ENCODE peak calls at places on chromosomes 11 and 22, in nine cellular contexts. One of them, this sample, is unnamed.
A peak's percentile ranks its signal among the peaks of the same experiment; 100 is the strongest.

GRCh38 chr11:6345356-6345755 is 25.1 kb upstream of the CAVIN3 start:
- DNase-seq in mucosa of descending colon: no peak
- DNase-seq in lower lobe of right lung: no peak
- DNase-seq in cardiac muscle cell: no peak
- DNase-seq in body of pancreas: no peak
- DNase-seq in GM23248: peak; percentile 4
- DNase-seq in fibroblast of pulmonary artery: no peak
- DNase-seq in uterus: no peak
- DNase-seq in effector memory CD4-positive, alpha-beta T cell: no peak
- DNase-seq in this sample: no peak

GRCh38 chr22:50089231-50090140 is at the start of gene MOV10L1:
- DNase-seq in mucosa of descending colon: no peak
- DNase-seq in lower lobe of right lung: no peak
- DNase-seq in cardiac muscle cell: no peak
- DNase-seq in body of pancreas: no peak
- DNase-seq in GM23248: peak; percentile 30
- DNase-seq in fibroblast of pulmonary artery: peak; percentile 43
- DNase-seq in uterus: no peak
- DNase-seq in effector memory CD4-positive, alpha-beta T cell: peak; percentile 18
- DNase-seq in this sample: no peak

GRCh38 chr11:17597770-17598169 is 50.7 kb downstream of the OTOG start:
- DNase-seq in mucosa of descending colon: no peak
- DNase-seq in lower lobe of right lung: no peak
- DNase-seq in cardiac muscle cell: no peak
- DNase-seq in body of pancreas: no peak
- DNase-seq in GM23248: no peak
- DNase-seq in fibroblast of pulmonary artery: no peak
- DNase-seq in uterus: peak; percentile 12
- DNase-seq in effector memory CD4-positive, alpha-beta T cell: no peak
- DNase-seq in this sample: no peak

GRCh38 chr11:60305906-60306619 is 21.0 kb upstream of the MS4A6E start:
- DNase-seq in mucosa of descending colon: no peak
- DNase-seq in lower lobe of right lung: no peak
- DNase-seq in cardiac muscle cell: no peak
- DNase-seq in body of pancreas: no peak
- DNase-seq in GM23248: peak; percentile 11
- DNase-seq in fibroblast of pulmonary artery: peak; percentile 0
- DNase-seq in uterus: no peak
- DNase-seq in effector memory CD4-positive, alpha-beta T cell: no peak
- DNase-seq in this sample: no peak

GRCh38 chr11:15884792-15885540 is 471.4 kb downstream of the SOX6 start:
- DNase-seq in mucosa of descending colon: no peak
- DNase-seq in lower lobe of right lung: no peak
- DNase-seq in cardiac muscle cell: no peak
- DNase-seq in body of pancreas: no peak
- DNase-seq in GM23248: no peak
- DNase-seq in fibroblast of pulmonary artery: no peak
- DNase-seq in uterus: no peak
- DNase-seq in effector memory CD4-positive, alpha-beta T cell: no peak
- DNase-seq in this sample: no peak

GRCh38 chr11:79113099-79113498 is 327.7 kb downstream of the TENM4 start:
- DNase-seq in mucosa of descending colon: no peak
- DNase-seq in lower lobe of right lung: no peak
- DNase-seq in cardiac muscle cell: no peak
- DNase-seq in body of pancreas: no peak
- DNase-seq in GM23248: no peak
- DNase-seq in fibroblast of pulmonary artery: peak; percentile 51
- DNase-seq in uterus: no peak
- DNase-seq in effector memory CD4-positive, alpha-beta T cell: no peak
- DNase-seq in this sample: no peak

GRCh38 chr22:37421468-37421877 is 5.8 kb downstream of the ELFN2 start:
- DNase-seq in mucosa of descending colon: no peak
- DNase-seq in lower lobe of right lung: no peak
- DNase-seq in cardiac muscle cell: no peak
- DNase-seq in body of pancreas: no peak
- DNase-seq in GM23248: no peak
- DNase-seq in fibroblast of pulmonary artery: no peak
- DNase-seq in uterus: no peak
- DNase-seq in effector memory CD4-positive, alpha-beta T cell: no peak
- DNase-seq in this sample: no peak

GRCh38 chr11:128026596-128026995 is 560.8 kb downstream of the ETS1 start:
- DNase-seq in mucosa of descending colon: no peak
- DNase-seq in lower lobe of right lung: no peak
- DNase-seq in cardiac muscle cell: no peak
- DNase-seq in body of pancreas: no peak
- DNase-seq in GM23248: peak; percentile 99
- DNase-seq in fibroblast of pulmonary artery: peak; percentile 99
- DNase-seq in uterus: no peak
- DNase-seq in effector memory CD4-positive, alpha-beta T cell: no peak
- DNase-seq in this sample: peak; percentile 91

GRCh38 chr11:1854132-1854948 is 1.5 kb downstream of the LSP1 start:
- DNase-seq in mucosa of descending colon: no peak
- DNase-seq in lower lobe of right lung: no peak
- DNase-seq in cardiac muscle cell: no peak
- DNase-seq in body of pancreas: no peak
- DNase-seq in GM23248: no peak
- DNase-seq in fibroblast of pulmonary artery: no peak
- DNase-seq in uterus: no peak
- DNase-seq in effector memory CD4-positive, alpha-beta T cell: no peak
- DNase-seq in this sample: no peak

GRCh38 chr11:747176-748006 is at the start of gene TALDO1:
- DNase-seq in mucosa of descending colon: peak; percentile 91
- DNase-seq in lower lobe of right lung: peak; percentile 96
- DNase-seq in cardiac muscle cell: peak; percentile 96
- DNase-seq in body of pancreas: peak; percentile 96
- DNase-seq in GM23248: peak; percentile 97
- DNase-seq in fibroblast of pulmonary artery: peak; percentile 80
- DNase-seq in uterus: peak; percentile 86
- DNase-seq in effector memory CD4-positive, alpha-beta T cell: peak; percentile 78
- DNase-seq in this sample: no peak

GRCh38 chr11:46348986-46349401 is 1.7 kb downstream of the DGKZ start:
- DNase-seq in mucosa of descending colon: peak; percentile 40
- DNase-seq in lower lobe of right lung: no peak
- DNase-seq in cardiac muscle cell: no peak
- DNase-seq in body of pancreas: no peak
- DNase-seq in GM23248: no peak
- DNase-seq in fibroblast of pulmonary artery: no peak
- DNase-seq in uterus: no peak
- DNase-seq in effector memory CD4-positive, alpha-beta T cell: peak; percentile 38
- DNase-seq in this sample: no peak
- H3K4me3 ChIP-seq in mucosa of descending colon: no peak overlapping the region
- H3K4me3 ChIP-seq in lower lobe of right lung: peak overlapping the region; percentile 75
- H3K4me3 ChIP-seq in cardiac muscle cell: no peak overlapping the region
- H3K4me3 ChIP-seq in body of pancreas: no peak overlapping the region
- H3K4me3 ChIP-seq in GM23248: peak overlapping the region; percentile 78
- H3K4me3 ChIP-seq in fibroblast of pulmonary artery: no peak overlapping the region
- H3K4me3 ChIP-seq in uterus: no peak overlapping the region
- H3K4me3 ChIP-seq in effector memory CD4-positive, alpha-beta T cell: peak overlapping the region; percentile 67
- H3K4me3 ChIP-seq in this sample: no peak overlapping the region

DNA sequence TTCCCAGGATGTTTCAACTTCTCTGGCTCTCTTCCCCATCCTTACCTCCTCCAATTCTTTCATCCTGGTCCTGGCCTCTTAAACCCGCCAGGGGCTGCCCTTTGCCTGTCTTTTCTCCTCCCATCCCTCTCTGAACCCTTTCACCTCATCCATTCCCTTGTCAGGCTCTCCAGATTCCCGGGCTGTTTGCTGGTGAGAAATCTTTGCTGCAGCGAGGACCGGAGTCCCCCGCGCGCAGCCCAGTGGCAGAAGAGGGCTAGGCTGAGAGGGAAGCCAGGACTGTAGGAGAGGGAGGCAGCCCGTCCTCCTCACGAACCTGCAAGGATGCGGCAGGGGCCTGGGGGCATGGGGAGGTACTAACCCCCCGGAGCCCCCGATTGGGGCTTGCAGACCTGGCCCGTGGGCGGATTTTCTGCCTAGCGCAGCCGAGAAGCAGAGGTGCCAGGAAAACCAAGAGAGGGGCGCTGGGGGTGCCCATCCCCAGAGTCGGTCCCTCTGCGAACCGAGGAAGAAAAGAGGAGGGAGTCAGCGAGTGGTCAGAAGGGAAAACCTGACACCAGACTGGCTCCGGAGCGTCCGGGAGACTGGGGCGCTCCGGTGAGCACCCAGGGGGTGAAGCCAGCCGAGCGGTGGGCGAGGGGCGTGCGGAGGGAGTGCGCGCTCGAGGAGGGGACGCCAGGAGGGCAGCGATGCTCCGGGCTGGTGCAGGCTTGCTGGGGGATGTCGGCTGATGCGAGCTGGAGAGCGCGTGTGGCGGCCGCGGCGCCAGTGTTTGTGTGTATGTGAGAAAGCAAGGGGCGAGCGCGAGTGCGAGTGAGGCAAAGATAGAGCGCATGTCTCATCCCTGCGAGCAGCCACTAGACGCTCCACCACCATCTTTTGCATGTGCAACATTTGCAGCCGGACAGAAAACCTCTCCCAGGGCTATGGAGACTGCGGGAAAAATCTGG is at the start of gene GRIA4:
- DNase-seq in mucosa of descending colon: peak; percentile 15
- DNase-seq in lower lobe of right lung: peak; percentile 45
- DNase-seq in cardiac muscle cell: peak; percentile 76
- DNase-seq in body of pancreas: peak; percentile 34
- DNase-seq in GM23248: peak; percentile 65
- DNase-seq in fibroblast of pulmonary artery: peak; percentile 46
- DNase-seq in uterus: no peak
- DNase-seq in effector memory CD4-positive, alpha-beta T cell: no peak
- DNase-seq in this sample: no peak
- H3K4me3 ChIP-seq in mucosa of descending colon: no peak within 1 kb of the TSS
- H3K4me3 ChIP-seq in lower lobe of right lung: peak within 1 kb of the TSS; percentile 43
- H3K4me3 ChIP-seq in cardiac muscle cell: peak within 1 kb of the TSS; percentile 71
- H3K4me3 ChIP-seq in body of pancreas: no peak within 1 kb of the TSS
- H3K4me3 ChIP-seq in GM23248: peak within 1 kb of the TSS; percentile 60
- H3K4me3 ChIP-seq in fibroblast of pulmonary artery: peak within 1 kb of the TSS; percentile 40
- H3K4me3 ChIP-seq in uterus: peak within 1 kb of the TSS; percentile 28
- H3K4me3 ChIP-seq in effector memory CD4-positive, alpha-beta T cell: peak within 1 kb of the TSS; percentile 18
- H3K4me3 ChIP-seq in this sample: peak within 1 kb of the TSS; percentile 54

DNA sequence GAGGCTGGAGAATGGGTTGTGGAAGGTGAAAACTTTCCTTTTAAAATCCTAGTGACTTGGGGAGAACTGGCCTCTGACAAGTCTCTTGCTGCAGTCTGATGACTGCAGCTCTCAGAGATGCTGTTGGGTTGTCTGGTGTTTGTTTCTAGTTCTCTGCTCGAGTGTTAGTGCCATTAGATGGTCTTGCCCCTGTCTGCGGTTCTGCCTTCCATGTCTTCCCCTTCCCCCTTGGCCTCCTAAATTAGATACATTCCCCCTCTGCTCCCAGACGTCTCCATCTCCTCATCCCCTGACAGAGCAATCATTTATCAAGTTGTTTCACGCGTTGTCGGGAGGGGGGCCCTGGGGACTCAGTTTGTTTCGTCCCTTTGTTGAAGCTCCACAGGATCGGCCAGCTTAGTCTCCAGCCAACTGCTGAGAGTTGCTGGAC is 67.7 kb downstream of the CECR2 start:
- DNase-seq in mucosa of descending colon: no peak
- DNase-seq in lower lobe of right lung: no peak
- DNase-seq in cardiac muscle cell: peak; percentile 61
- DNase-seq in body of pancreas: no peak
- DNase-seq in GM23248: no peak
- DNase-seq in fibroblast of pulmonary artery: no peak
- DNase-seq in uterus: no peak
- DNase-seq in effector memory CD4-positive, alpha-beta T cell: no peak
- DNase-seq in this sample: no peak
- H3K4me3 ChIP-seq in mucosa of descending colon: no peak overlapping the region
- H3K4me3 ChIP-seq in lower lobe of right lung: no peak overlapping the region
- H3K4me3 ChIP-seq in cardiac muscle cell: peak overlapping the region; percentile 21
- H3K4me3 ChIP-seq in body of pancreas: no peak overlapping the region
- H3K4me3 ChIP-seq in GM23248: no peak overlapping the region
- H3K4me3 ChIP-seq in fibroblast of pulmonary artery: no peak overlapping the region
- H3K4me3 ChIP-seq in uterus: no peak overlapping the region
- H3K4me3 ChIP-seq in effector memory CD4-positive, alpha-beta T cell: no peak overlapping the region
- H3K4me3 ChIP-seq in this sample: no peak overlapping the region

GRCh38 chr11:86288776-86289507 is 13.1 kb upstream of the HIKESHI start:
- DNase-seq in mucosa of descending colon: no peak
- DNase-seq in lower lobe of right lung: no peak
- DNase-seq in cardiac muscle cell: no peak
- DNase-seq in body of pancreas: no peak
- DNase-seq in GM23248: peak; percentile 20
- DNase-seq in fibroblast of pulmonary artery: peak; percentile 17
- DNase-seq in uterus: no peak
- DNase-seq in effector memory CD4-positive, alpha-beta T cell: no peak
- DNase-seq in this sample: no peak

GRCh38 chr11:86291466-86292262 is 10.4 kb upstream of the HIKESHI start:
- DNase-seq in mucosa of descending colon: peak; percentile 55
- DNase-seq in lower lobe of right lung: no peak
- DNase-seq in cardiac muscle cell: peak; percentile 64
- DNase-seq in body of pancreas: peak; percentile 77
- DNase-seq in GM23248: peak; percentile 79
- DNase-seq in fibroblast of pulmonary artery: peak; percentile 64
- DNase-seq in uterus: peak; percentile 25
- DNase-seq in effector memory CD4-positive, alpha-beta T cell: peak; percentile 40
- DNase-seq in this sample: no peak

GRCh38 chr11:86292912-86293606 is 9.0 kb upstream of the HIKESHI start:
- DNase-seq in mucosa of descending colon: no peak
- DNase-seq in lower lobe of right lung: no peak
- DNase-seq in cardiac muscle cell: no peak
- DNase-seq in body of pancreas: no peak
- DNase-seq in GM23248: no peak
- DNase-seq in fibroblast of pulmonary artery: no peak
- DNase-seq in uterus: no peak
- DNase-seq in effector memory CD4-positive, alpha-beta T cell: no peak
- DNase-seq in this sample: no peak

DNA sequence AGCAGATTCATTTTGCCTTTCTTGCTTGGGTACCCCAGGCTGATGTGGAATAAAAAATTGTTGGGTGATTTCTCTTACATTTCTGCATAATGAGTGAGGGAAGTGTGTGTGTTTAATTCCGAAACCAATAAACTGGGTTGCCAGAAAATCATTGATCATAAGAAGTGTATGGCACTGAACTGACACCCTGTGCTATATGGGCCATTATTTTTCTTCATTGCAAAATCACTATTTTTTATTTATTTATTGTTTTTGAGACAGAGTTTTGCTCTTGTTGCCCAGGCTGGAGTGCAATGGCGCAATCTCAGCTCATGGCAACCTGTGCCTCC is 14.6 kb upstream of the HIKESHI start:
- DNase-seq in mucosa of descending colon: no peak
- DNase-seq in lower lobe of right lung: no peak
- DNase-seq in cardiac muscle cell: no peak
- DNase-seq in body of pancreas: no peak
- DNase-seq in GM23248: no peak
- DNase-seq in fibroblast of pulmonary artery: no peak
- DNase-seq in uterus: no peak
- DNase-seq in effector memory CD4-positive, alpha-beta T cell: no peak
- DNase-seq in this sample: no peak
- H3K4me3 ChIP-seq in mucosa of descending colon: no peak overlapping the region
- H3K4me3 ChIP-seq in lower lobe of right lung: no peak overlapping the region
- H3K4me3 ChIP-seq in cardiac muscle cell: no peak overlapping the region
- H3K4me3 ChIP-seq in body of pancreas: no peak overlapping the region
- H3K4me3 ChIP-seq in GM23248: no peak overlapping the region
- H3K4me3 ChIP-seq in fibroblast of pulmonary artery: no peak overlapping the region
- H3K4me3 ChIP-seq in uterus: no peak overlapping the region
- H3K4me3 ChIP-seq in effector memory CD4-positive, alpha-beta T cell: no peak overlapping the region
- H3K4me3 ChIP-seq in this sample: no peak overlapping the region